ENCODE peak calls at places on chromosomes 1 and 21, in five cellular contexts. L, Q, W, F and K are unnamed samples. For H3K4me1, the result is how much of the 10 kb centered on the place peaks cover.

GRCh38 chr1:216422821-216423529 is at the start of gene USH2A:
- DNase-seq in L (peak), Q (no peak), W (no peak), F (peak), K (no peak)

GRCh38 chr1:20212685-20213331 is 26.5 kb upstream of the PLA2G2C start:
- DNase-seq in L (peak), Q (peak), W (peak), F (peak), K (peak)

GRCh38 chr1:226649780-226650179 is 89.3 kb downstream of the ITPKB start:
- DNase-seq in L (peak), Q (peak), W (no peak), F (no peak), K (peak)

GRCh38 chr1:110069302-110070281 is 880 bp downstream of the ALX3 start:
- DNase-seq in L (no peak), Q (no peak), W (no peak), F (no peak), K (no peak)

GRCh38 chr1:16173447-16174260 is 17.8 kb upstream of the EPHA2 start:
- DNase-seq in L (peak), Q (no peak), W (peak), F (peak), K (peak)

GRCh38 chr1:111758373-111758772 is 2.7 kb downstream of the DDX20 start:
- DNase-seq in L (no peak), Q (peak), W (no peak), F (no peak), K (no peak)

GRCh38 chr21:25496825-25497482 is 110.3 kb downstream of the MRPL39 start:
- DNase-seq in L (peak), Q (no peak), W (no peak), F (no peak), K (no peak)

GRCh38 chr21:42939581-42940413 is 14.4 kb upstream of the ERVH48-1 start:
- DNase-seq in L (peak), Q (no peak), W (peak), F (peak), K (no peak)

GRCh38 chr1:78591971-78592370 is 28.3 kb upstream of the IFI44L start:
- DNase-seq in L (no peak), Q (no peak), W (no peak), F (no peak), K (no peak)

GRCh38 chr1:54835131-54835898 is 34.2 kb upstream of the TTC22 start:
- DNase-seq in L (no peak), Q (no peak), W (no peak), F (no peak), K (no peak)

GRCh38 chr1:47549532-47549931 is 111.7 kb downstream of the FOXD2 start:
- DNase-seq in L (no peak), Q (no peak), W (no peak), F (no peak), K (no peak)

GRCh38 chr1:31715097-31715872 is 11.5 kb upstream of the COL16A1 start:
- DNase-seq in L (peak), Q (peak), W (peak), F (peak), K (peak)

DNA sequence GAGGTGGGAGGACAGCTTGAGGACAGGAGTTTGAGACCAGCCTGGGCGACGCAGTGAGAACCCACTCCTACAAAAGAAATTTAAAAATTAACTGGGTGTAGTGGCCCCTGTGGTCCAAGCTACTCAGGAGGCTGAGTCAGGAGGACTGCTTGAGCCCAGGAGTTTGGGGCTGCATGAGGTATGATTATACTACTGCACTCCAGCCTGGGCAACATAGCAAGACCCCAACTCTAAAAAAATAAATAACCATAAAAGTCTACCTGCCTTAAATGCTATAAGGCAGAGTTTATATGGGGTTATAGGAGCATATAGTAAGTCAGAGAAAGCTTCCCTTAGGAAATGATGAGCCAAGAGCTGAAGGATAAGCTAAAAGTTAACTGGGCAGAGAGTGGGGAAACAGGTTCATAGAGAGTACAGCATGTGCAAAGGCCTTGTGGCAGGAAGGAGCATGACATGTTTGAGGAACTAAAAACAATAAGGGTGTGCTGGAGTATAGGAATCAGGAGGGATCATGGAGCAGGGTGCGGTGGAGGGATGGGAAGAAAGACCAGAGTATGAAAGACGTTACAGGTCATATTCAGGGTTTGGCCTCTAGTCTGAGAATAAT is 68.3 kb downstream of the ADSS2 start:
- DNase-seq in L (no peak), Q (no peak), W (no peak), F (no peak), K (no peak)
- TF ChIP-seq CTCF in L (no peak), Q (no peak), W (no peak), F (no peak), K (no peak)

GRCh38 chr21:45303751-45304150 is 16.1 kb upstream of the POFUT2 start:
- DNase-seq in L (no peak), Q (no peak), W (no peak), F (no peak), K (no peak)
- H3K4me1 ChIP-seq in L (under half), Q (under half), W (under half), F (under half), K (under half)

DNA sequence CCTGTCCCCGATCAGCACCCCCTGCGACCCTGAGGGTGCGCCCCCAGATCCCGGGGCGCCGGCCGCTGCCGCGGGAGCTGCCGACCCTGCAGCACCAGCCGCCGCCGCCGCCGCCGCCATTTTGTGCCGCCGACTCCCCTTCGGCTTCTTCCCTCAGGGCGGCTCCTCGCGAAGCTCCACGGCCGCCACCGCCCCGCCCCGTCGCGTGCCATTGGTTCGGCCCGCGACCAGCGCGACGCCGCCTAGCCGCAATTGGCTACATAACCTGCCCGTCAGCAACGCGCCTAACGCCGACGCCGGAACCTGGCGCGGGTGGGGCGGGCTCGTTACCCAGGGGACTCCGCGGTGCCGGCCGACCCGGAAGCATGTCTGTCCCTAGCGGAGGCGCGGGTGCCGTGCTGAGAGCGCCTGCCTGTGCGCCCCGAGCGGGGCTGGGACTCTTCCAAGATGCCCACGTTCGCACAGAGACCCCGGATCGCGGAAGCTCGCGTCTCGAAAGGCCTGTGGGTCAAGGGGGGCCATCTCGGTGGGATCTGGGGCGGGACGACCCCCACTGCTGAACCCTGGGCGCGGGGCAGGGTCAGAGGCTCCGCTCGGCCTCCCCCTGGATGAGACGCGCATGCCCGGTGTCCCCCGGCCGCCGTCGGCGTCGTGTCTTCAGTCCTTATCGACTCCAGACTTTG is at the start of gene CCNL2:
- DNase-seq in L (peak), Q (peak), W (peak), F (peak), K (peak)
- TF ChIP-seq CTCF in L (peak), Q (peak), W (peak), F (peak), K (peak)

DNA sequence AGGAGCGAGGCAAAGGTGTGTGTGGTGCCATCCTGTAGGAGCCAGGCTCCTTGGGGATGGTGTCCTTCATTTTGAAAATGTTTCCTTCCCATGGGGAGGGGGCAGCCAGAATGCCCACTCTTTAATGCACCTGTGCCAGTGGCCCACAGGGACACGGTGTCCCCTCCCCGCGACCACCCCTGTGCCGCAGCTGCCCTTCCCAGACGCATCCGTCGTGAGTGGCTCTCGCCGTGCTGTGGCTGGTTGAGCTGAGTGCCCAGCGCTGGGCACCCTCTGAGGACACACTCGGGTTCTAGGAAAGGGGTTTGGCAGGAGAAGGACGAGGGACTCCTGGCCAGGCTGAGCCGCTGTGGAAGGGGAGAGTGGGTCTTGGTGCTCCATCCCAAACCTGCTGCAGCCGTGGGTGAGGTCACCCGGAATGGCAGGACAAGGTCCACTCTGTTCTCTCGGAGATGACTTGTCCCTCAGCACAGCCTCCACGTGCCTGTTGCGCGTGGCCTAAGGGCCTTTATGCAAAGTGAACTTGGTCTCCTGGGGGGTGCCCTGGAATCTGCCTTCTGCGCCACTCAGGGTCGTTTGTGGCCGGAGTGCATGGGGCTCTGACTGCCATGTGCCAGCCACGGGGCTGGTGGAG is 74.3 kb downstream of the SKI start:
- DNase-seq in L (no peak), Q (no peak), W (no peak), F (no peak), K (no peak)
- H3K4me1 ChIP-seq in L (under half), Q (under half), W (under half), F (under half), K (under half)

GRCh38 chr1:154607748-154608521 is at the start of gene ADAR:
- DNase-seq in L (peak), Q (peak), W (peak), F (peak), K (peak)
- TF ChIP-seq CTCF in L (no peak), Q (peak), W (no peak), F (no peak), K (no peak)

GRCh38 chr21:35048706-35049617 is at the start of gene RUNX1:
- DNase-seq in L (peak), Q (peak), W (peak), F (peak), K (no peak)
- H3K4me1 ChIP-seq in L (under half), Q (half or more), W (under half), F (under half), K (under half)

DNA sequence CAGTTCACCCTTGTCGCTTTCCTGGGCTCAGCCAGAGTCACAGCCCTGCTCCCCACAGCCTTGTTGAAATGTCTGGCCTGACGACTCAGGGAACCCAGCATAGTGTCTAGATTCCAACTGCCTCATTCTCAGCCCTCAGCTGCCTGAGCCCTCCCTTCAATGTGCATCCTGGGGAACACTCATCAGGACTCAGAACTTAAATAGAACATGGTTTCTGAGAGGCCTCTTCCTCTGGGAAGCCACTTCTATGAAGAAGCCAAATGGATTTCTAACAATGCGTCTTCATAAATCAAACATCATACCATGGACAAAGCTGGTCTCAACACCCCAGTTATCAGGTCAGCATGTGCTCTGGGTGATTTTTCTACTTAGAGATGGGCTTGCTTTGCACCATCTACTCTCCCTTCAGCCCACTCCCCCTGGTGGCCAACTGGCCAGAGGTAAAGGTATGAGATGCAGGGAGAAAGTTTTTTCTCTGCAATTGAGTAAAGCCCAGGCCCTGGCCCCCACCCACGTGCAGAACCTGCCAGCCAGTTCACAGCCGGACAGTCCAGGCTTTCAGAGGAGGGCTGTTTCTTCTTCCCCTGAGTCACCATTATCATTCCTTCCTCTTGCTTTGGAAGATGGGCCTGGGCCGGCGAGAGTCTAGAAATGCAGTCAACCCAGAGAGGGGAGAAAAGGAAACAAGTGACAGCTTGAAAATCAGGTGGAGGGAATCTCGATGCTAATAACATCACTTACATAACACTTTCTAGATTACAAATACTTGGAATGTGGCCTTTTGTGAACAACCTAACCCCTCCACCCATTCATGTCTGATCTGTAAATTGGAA is 32.1 kb downstream of the CD244 start:
- DNase-seq in L (peak), Q (peak), W (peak), F (peak), K (peak)
- TF ChIP-seq CTCF in L (peak), Q (peak), W (peak), F (peak), K (peak)

GRCh38 chr1:153779781-153780541 is 4.8 kb downstream of the SLC27A3 start:
- DNase-seq in L (no peak), Q (no peak), W (no peak), F (peak), K (peak)
- H3K4me1 ChIP-seq in L (under half), Q (under half), W (under half), F (half or more), K (under half)

DNA sequence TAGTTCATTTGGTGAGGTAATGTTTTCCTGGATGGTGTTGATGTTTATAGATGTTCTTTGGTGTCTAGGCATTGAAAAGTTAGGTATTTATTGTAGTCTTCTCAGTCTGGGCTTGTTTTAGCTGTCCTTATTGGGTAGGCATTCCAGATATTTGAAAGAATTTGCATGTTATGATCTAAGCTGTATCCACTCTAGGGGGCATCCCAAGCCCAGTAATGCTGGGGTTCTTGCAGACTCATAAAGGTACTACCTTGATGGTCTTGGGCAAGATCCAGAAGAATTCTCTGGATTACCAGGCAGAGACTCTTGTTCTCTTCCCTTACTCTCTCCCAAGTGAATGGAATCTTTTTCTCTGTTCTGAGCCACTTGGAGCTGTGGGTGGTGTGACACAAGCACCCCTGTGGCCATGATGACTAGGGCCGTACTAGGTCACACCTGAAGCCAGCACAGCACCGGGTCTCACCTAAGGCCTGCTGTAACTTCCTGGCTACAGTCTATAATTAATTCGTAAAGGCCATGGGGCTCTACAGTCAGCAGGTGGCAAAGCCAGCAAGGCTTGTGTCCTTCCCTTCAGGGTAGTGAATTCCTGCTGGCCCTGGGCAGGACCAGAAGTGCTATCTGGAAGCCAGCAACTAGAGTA is 74.8 kb upstream of the PDE4B start:
- DNase-seq in L (peak), Q (no peak), W (no peak), F (no peak), K (peak)
- TF ChIP-seq CTCF in L (peak), Q (no peak), W (no peak), F (no peak), K (no peak)